ENCODE peak calls at places on chromosomes 2 and 18, in seven cellular contexts. K is heart right ventricle; Z is lung; H is left ventricle myocardium inferior; F is upper lobe of right lung; M is H7; Y is CD8-positive, alpha-beta memory T cell. B is an unnamed sample.
A peak's percentile ranks its signal among the peaks of the same experiment; 100 is the strongest.

GRCh38 chr2:15028406-15028805 is 395.9 kb downstream of the LRATD1 start:
- DNase-seq in K (no peak), Z (no peak), H (no peak), F (no peak), M (no peak), Y (no peak), B (no peak)

GRCh38 chr2:86065512-86065911 is 40.2 kb downstream of the POLR1A start:
- DNase-seq in K (no peak), Z (no peak), H (no peak), F (no peak), M (no peak), Y (no peak), B (no peak)

GRCh38 chr2:168172071-168172470 is 75.3 kb downstream of the STK39 start:
- DNase-seq in K (no peak), Z (no peak), H (no peak), F (no peak), M (no peak), Y (no peak), B (no peak)

GRCh38 chr2:219908538-219908937 is 281.1 kb downstream of the SLC4A3 start:
- DNase-seq in K (no peak), Z (no peak), H (no peak), F (no peak), M (no peak), Y (no peak), B (no peak)

GRCh38 chr2:31523871-31524492 is 56.8 kb downstream of the SRD5A2 start:
- DNase-seq in K (peak; percentile 23), Z (peak; percentile 44), H (no peak), F (no peak), M (peak; percentile 41), Y (peak; percentile 29), B (no peak)

GRCh38 chr18:13222371-13223281 is 4.1 kb downstream of the LDLRAD4 start:
- DNase-seq in K (peak; percentile 79), Z (no peak), H (peak; percentile 78), F (peak; percentile 74), M (no peak), Y (no peak), B (no peak)

GRCh38 chr2:20781656-20782265 is 41.1 kb downstream of the LDAH start:
- DNase-seq in K (no peak), Z (no peak), H (no peak), F (no peak), M (peak; percentile 24), Y (no peak), B (no peak)

GRCh38 chr2:159152119-159152778 is 134.3 kb downstream of the WDSUB1 start:
- DNase-seq in K (no peak), Z (no peak), H (no peak), F (no peak), M (no peak), Y (no peak), B (no peak)

GRCh38 chr2:46801731-46802664 is 113.6 kb downstream of the MCFD2 start:
- DNase-seq in K (no peak), Z (peak; percentile 30), H (no peak), F (no peak), M (no peak), Y (no peak), B (no peak)

GRCh38 chr2:134502090-134502487 is 216.7 kb downstream of the TMEM163 start:
- DNase-seq in K (no peak), Z (no peak), H (no peak), F (no peak), M (no peak), Y (no peak), B (no peak)

GRCh38 chr2:179802483-179802882 is 58.9 kb downstream of the ZNF385B start:
- DNase-seq in K (no peak), Z (no peak), H (no peak), F (no peak), M (no peak), Y (no peak), B (no peak)

GRCh38 chr2:16025211-16025875 is 85.0 kb downstream of the MYCN start:
- DNase-seq in K (no peak), Z (no peak), H (no peak), F (no peak), M (no peak), Y (no peak), B (no peak)

GRCh38 chr2:25041307-25041927 is 459 bp upstream of the EFR3B start:
- DNase-seq in K (peak; percentile 59), Z (peak; percentile 75), H (peak; percentile 47), F (peak; percentile 84), M (peak; percentile 85), Y (peak; percentile 15), B (peak; percentile 89)

GRCh38 chr2:30628341-30628740 is 178.9 kb downstream of the CAPN13 start:
- DNase-seq in K (no peak), Z (no peak), H (no peak), F (no peak), M (no peak), Y (no peak), B (no peak)

GRCh38 chr18:13624563-13625237 is 101.7 kb downstream of the FAM210A start:
- DNase-seq in K (no peak), Z (no peak), H (no peak), F (no peak), M (no peak), Y (no peak), B (peak; percentile 73)

GRCh38 chr2:166539340-166540162 is 45.5 kb upstream of the SCN7A start:
- DNase-seq in K (peak; percentile 14), Z (no peak), H (no peak), F (no peak), M (peak; percentile 13), Y (no peak), B (no peak)

GRCh38 chr2:195406886-195407603 is 250.0 kb upstream of the SLC39A10 start:
- DNase-seq in K (no peak), Z (no peak), H (no peak), F (no peak), M (no peak), Y (no peak), B (no peak)

GRCh38 chr2:119491776-119492525 is 32.3 kb downstream of the SCTR start:
- DNase-seq in K (no peak), Z (peak; percentile 69), H (no peak), F (no peak), M (peak; percentile 51), Y (no peak), B (no peak)

GRCh38 chr2:201152999-201153398 is 29.9 kb upstream of the CASP10 start:
- DNase-seq in K (no peak), Z (no peak), H (no peak), F (no peak), M (no peak), Y (no peak), B (no peak)

GRCh38 chr2:37000273-37000780 is 34.0 kb upstream of the STRN start:
- DNase-seq in K (no peak), Z (no peak), H (no peak), F (no peak), M (no peak), Y (no peak), B (no peak)

GRCh38 chr2:106085441-106085911 is 108.6 kb downstream of the UXS1 start:
- DNase-seq in K (peak; percentile 61), Z (peak; percentile 27), H (no peak), F (no peak), M (no peak), Y (no peak), B (no peak)

GRCh38 chr2:68732533-68732932 is 2.1 kb upstream of the ARHGAP25 start:
- DNase-seq in K (no peak), Z (no peak), H (no peak), F (no peak), M (no peak), Y (no peak), B (no peak)

GRCh38 chr2:177193240-177193639 is 19.4 kb upstream of the HNRNPA3 start:
- DNase-seq in K (no peak), Z (no peak), H (no peak), F (no peak), M (no peak), Y (no peak), B (no peak)

GRCh38 chr2:177192788-177193187 is 19.8 kb upstream of the HNRNPA3 start:
- DNase-seq in K (no peak), Z (no peak), H (no peak), F (no peak), M (no peak), Y (no peak), B (no peak)

GRCh38 chr2:177190941-177191340 is 21.7 kb upstream of the HNRNPA3 start:
- DNase-seq in K (no peak), Z (no peak), H (no peak), F (no peak), M (no peak), Y (no peak), B (no peak)

DNA sequence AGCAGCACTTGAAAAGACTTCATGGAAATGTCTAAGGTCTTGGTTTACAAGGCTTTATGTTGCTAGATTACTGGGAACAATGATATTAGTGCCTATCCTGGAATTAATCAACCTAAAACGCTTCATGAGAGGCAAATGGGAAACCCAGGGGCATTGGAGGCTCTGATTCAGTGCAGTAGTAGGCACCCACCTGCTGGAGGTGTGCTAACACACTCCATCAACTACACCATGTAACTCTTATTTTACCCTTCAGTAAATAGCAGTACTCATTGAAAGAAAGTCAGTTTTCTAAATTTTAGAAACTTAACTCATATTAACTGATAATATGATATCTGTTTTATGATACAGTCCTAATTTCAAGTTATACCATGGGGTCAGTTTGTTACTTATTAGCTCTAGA is 17.4 kb upstream of the HNRNPA3 start:
- DNase-seq in K (no peak), Z (no peak), H (no peak), F (no peak), M (peak; percentile 30), Y (no peak), B (no peak)
- H3K36me3 ChIP-seq in K (no peaks in the 10 kb centered on the region), Z (no peaks in the 10 kb centered on the region), H (no peaks in the 10 kb centered on the region), F (no peaks in the 10 kb centered on the region), M (no peaks in the 10 kb centered on the region), Y (no peaks in the 10 kb centered on the region), B (no peaks in the 10 kb centered on the region)

GRCh38 chr18:55404811-55405654 is 183.0 kb downstream of the TCF4 start:
- DNase-seq in K (no peak), Z (no peak), H (no peak), F (no peak), M (no peak), Y (no peak), B (no peak)
- H3K36me3 ChIP-seq in K (no peaks in the 10 kb centered on the region), Z (no peaks in the 10 kb centered on the region), H (no peaks in the 10 kb centered on the region), F (no peaks in the 10 kb centered on the region), M (no peaks in the 10 kb centered on the region), Y (no peaks in the 10 kb centered on the region), B (no peaks in the 10 kb centered on the region)

GRCh38 chr18:10748641-10749040 is 222.8 kb downstream of the NAPG start:
- DNase-seq in K (no peak), Z (no peak), H (no peak), F (no peak), M (no peak), Y (no peak), B (no peak)
- H3K36me3 ChIP-seq in K (no peaks in the 10 kb centered on the region), Z (no peaks in the 10 kb centered on the region), H (no peaks in the 10 kb centered on the region), F (no peaks in the 10 kb centered on the region), M (no peaks in the 10 kb centered on the region), Y (no peaks in the 10 kb centered on the region), B (no peaks in the 10 kb centered on the region)

DNA sequence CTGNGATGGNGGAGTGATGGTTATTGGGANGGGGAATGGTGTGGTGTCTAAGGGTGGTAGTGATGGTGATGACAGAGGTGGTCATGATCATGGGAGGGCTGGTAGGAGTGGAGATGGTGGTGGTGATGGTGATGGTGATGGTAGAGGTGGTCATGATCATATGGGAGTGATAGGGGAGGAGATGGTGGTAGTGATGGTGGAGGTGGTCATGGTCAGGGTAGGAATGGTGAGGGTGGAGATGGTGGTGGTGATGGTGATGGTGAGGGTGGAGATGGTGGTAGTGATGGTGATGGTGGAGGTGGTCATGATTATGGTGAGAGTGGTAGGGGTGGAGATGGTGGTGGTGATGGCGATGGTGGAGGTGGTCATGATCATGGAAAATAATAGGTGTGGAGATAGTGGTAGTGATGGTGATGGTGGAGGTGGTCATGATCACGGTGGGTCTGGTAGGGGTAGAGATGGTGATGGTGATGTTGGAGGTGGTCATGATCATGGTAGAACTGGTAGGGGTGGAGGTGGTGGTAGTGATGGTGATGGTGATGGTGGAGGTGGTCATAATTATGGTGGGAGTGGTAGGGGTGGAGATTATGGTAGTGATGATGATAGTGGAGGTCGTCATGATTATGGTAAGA is 83.7 kb downstream of the INPP5D start:
- DNase-seq in K (no peak), Z (no peak), H (no peak), F (no peak), M (no peak), Y (no peak), B (peak; percentile 9)
- H3K36me3 ChIP-seq in K (peaks cover 94% of the 10 kb centered on the region), Z (peaks cover 25% of the 10 kb centered on the region), H (peaks cover 11% of the 10 kb centered on the region), F (peaks cover 52% of the 10 kb centered on the region), M (no peaks in the 10 kb centered on the region), Y (peaks cover 78% of the 10 kb centered on the region), B (peaks cover 72% of the 10 kb centered on the region)

B was measured in spleen.